ENCODE peak calls at places on chromosomes 1 and 21, in nine cellular contexts. One of them, this sample, is unnamed.

GRCh38 chr21:17911628-17912027 is 92.5 kb upstream of the C21orf91 start:
- DNase-seq in heart left ventricle: no peak
- DNase-seq in stomach: no peak
- DNase-seq in transverse colon: no peak
- DNase-seq in body of pancreas: no peak
- DNase-seq in K562: no peak
- DNase-seq in tibial nerve: no peak
- DNase-seq in esophagus muscularis mucosa: no peak
- DNase-seq in uterus: no peak
- DNase-seq in this sample: no peak

GRCh38 chr21:32359719-32360260 is 33.0 kb downstream of the URB1 start:
- DNase-seq in stomach: no peak
- DNase-seq in esophagus muscularis mucosa: no peak
- DNase-seq in K562: no peak
- DNase-seq in tibial nerve: no peak
- DNase-seq in transverse colon: no peak
- DNase-seq in heart left ventricle: no peak
- DNase-seq in body of pancreas: peak; percentile 10
- DNase-seq in uterus: no peak
- DNase-seq in this sample: no peak

GRCh38 chr1:101697057-101697456 is 299.7 kb downstream of the OLFM3 start:
- DNase-seq in esophagus muscularis mucosa: no peak
- DNase-seq in transverse colon: no peak
- DNase-seq in stomach: no peak
- DNase-seq in body of pancreas: no peak
- DNase-seq in tibial nerve: no peak
- DNase-seq in uterus: no peak
- DNase-seq in heart left ventricle: no peak
- DNase-seq in K562: no peak
- DNase-seq in this sample: no peak

GRCh38 chr1:216820345-216820744 is 97.1 kb upstream of the ESRRG start:
- DNase-seq in body of pancreas: no peak
- DNase-seq in K562: no peak
- DNase-seq in tibial nerve: no peak
- DNase-seq in esophagus muscularis mucosa: no peak
- DNase-seq in transverse colon: no peak
- DNase-seq in uterus: no peak
- DNase-seq in stomach: no peak
- DNase-seq in heart left ventricle: no peak
- DNase-seq in this sample: no peak

GRCh38 chr1:186330758-186331157 is 44.3 kb downstream of the TPR start:
- DNase-seq in esophagus muscularis mucosa: no peak
- DNase-seq in tibial nerve: no peak
- DNase-seq in K562: no peak
- DNase-seq in transverse colon: no peak
- DNase-seq in stomach: no peak
- DNase-seq in heart left ventricle: no peak
- DNase-seq in uterus: no peak
- DNase-seq in body of pancreas: no peak
- DNase-seq in this sample: no peak

GRCh38 chr1:64320470-64320869 is 117.0 kb downstream of the UBE2U start:
- DNase-seq in tibial nerve: no peak
- DNase-seq in heart left ventricle: no peak
- DNase-seq in transverse colon: no peak
- DNase-seq in body of pancreas: peak; percentile 7
- DNase-seq in K562: no peak
- DNase-seq in esophagus muscularis mucosa: no peak
- DNase-seq in stomach: no peak
- DNase-seq in uterus: no peak
- DNase-seq in this sample: no peak

GRCh38 chr1:149917590-149918144 is at the start of gene SV2A:
- DNase-seq in stomach: peak; percentile 29
- DNase-seq in heart left ventricle: no peak
- DNase-seq in body of pancreas: no peak
- DNase-seq in K562: no peak
- DNase-seq in esophagus muscularis mucosa: no peak
- DNase-seq in uterus: peak; percentile 66
- DNase-seq in tibial nerve: no peak
- DNase-seq in transverse colon: peak; percentile 53
- DNase-seq in this sample: no peak

GRCh38 chr21:25850126-25850831 is 115.5 kb downstream of the GABPA start:
- DNase-seq in stomach: no peak
- DNase-seq in uterus: no peak
- DNase-seq in body of pancreas: no peak
- DNase-seq in K562: no peak
- DNase-seq in tibial nerve: no peak
- DNase-seq in transverse colon: no peak
- DNase-seq in heart left ventricle: no peak
- DNase-seq in esophagus muscularis mucosa: no peak
- DNase-seq in this sample: no peak

GRCh38 chr1:236753554-236753953 is 41.5 kb upstream of the MTR start:
- DNase-seq in transverse colon: no peak
- DNase-seq in tibial nerve: no peak
- DNase-seq in body of pancreas: peak; percentile 21
- DNase-seq in uterus: no peak
- DNase-seq in heart left ventricle: no peak
- DNase-seq in stomach: no peak
- DNase-seq in K562: peak; percentile 35
- DNase-seq in esophagus muscularis mucosa: no peak
- DNase-seq in this sample: no peak

GRCh38 chr1:241167121-241167619 is 189.8 kb downstream of the RGS7 start:
- DNase-seq in K562: no peak
- DNase-seq in transverse colon: no peak
- DNase-seq in tibial nerve: no peak
- DNase-seq in esophagus muscularis mucosa: peak; percentile 21
- DNase-seq in stomach: no peak
- DNase-seq in heart left ventricle: no peak
- DNase-seq in body of pancreas: no peak
- DNase-seq in uterus: no peak
- DNase-seq in this sample: no peak

GRCh38 chr1:203361843-203362524 is 11.1 kb upstream of the FMOD start:
- DNase-seq in body of pancreas: no peak
- DNase-seq in stomach: no peak
- DNase-seq in uterus: no peak
- DNase-seq in K562: no peak
- DNase-seq in esophagus muscularis mucosa: no peak
- DNase-seq in tibial nerve: no peak
- DNase-seq in transverse colon: no peak
- DNase-seq in heart left ventricle: no peak
- DNase-seq in this sample: no peak

GRCh38 chr21:31566611-31567010 is 92.9 kb upstream of the SOD1 start:
- DNase-seq in transverse colon: no peak
- DNase-seq in tibial nerve: no peak
- DNase-seq in stomach: no peak
- DNase-seq in K562: no peak
- DNase-seq in heart left ventricle: no peak
- DNase-seq in uterus: no peak
- DNase-seq in esophagus muscularis mucosa: no peak
- DNase-seq in body of pancreas: no peak
- DNase-seq in this sample: no peak

DNA sequence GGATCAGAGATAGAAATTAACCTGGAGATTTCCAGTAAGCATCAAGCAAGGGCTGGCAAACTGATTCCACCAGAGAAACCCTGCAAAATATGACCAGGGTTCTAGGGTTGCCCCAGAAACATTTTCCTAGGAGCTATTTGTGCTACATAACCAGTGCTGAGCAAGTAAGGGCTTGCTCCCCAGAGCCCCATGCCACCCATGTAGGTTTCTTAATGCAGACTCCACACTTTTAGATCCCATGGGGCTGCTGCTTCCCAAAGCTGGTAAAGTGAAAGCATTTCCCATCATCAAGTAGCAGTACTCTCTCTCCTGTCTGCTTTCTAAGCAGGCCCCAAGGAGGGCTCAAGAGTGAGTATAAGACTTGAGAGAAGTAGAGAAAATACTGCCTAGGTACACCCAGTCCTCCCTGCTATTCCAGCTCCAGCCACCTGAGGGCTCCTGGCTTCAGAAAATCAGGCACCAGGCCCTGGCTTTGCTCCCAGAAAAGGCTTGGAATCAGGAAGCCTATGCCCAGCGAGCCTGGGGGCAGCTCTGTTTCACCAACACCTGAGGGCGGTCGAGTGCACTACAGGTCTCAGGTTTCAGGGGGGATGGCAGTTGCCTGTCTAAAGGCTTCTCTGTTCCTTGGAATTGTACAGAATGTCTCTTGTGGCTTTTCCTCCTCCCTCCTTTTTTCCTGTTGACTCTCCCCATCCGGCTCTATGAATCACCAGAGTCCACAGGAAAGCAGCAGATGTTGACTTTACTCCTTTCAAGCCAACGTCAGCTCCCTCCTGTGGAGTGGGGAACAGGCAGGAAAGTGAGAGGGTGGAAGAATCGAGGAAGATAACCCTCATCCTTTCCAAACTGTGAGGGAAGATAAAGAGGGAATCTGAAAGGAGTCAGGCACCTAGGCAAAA is 6.2 kb upstream of the ANKRD35 start:
- DNase-seq in tibial nerve: peak; percentile 99
- DNase-seq in uterus: peak; percentile 95
- DNase-seq in transverse colon: peak; percentile 94
- DNase-seq in stomach: peak; percentile 98
- DNase-seq in esophagus muscularis mucosa: peak; percentile 98
- DNase-seq in body of pancreas: peak; percentile 98
- DNase-seq in heart left ventricle: peak; percentile 95
- DNase-seq in K562: peak; percentile 87
- DNase-seq in this sample: peak; percentile 94
- TF ChIP-seq POLR2A in tibial nerve: peak; percentile 49
- TF ChIP-seq POLR2A in uterus: peak; percentile 32
- TF ChIP-seq POLR2A in transverse colon: peak; percentile 27
- TF ChIP-seq POLR2A in stomach: no peak
- TF ChIP-seq POLR2A in esophagus muscularis mucosa: no peak
- TF ChIP-seq POLR2A in body of pancreas: peak; percentile 53
- TF ChIP-seq POLR2A in heart left ventricle: no peak
- TF ChIP-seq POLR2A in K562: no peak
- TF ChIP-seq POLR2A in this sample: peak; percentile 37

GRCh38 chr1:182781849-182782586 is 7.6 kb upstream of the NPL start:
- DNase-seq in heart left ventricle: peak; percentile 78
- DNase-seq in esophagus muscularis mucosa: no peak
- DNase-seq in uterus: peak; percentile 40
- DNase-seq in stomach: peak; percentile 70
- DNase-seq in tibial nerve: peak; percentile 70
- DNase-seq in body of pancreas: peak; percentile 77
- DNase-seq in K562: peak; percentile 64
- DNase-seq in transverse colon: peak; percentile 66
- DNase-seq in this sample: peak; percentile 60

GRCh38 chr1:182783068-182783467 is 6.5 kb upstream of the NPL start:
- DNase-seq in K562: no peak
- DNase-seq in esophagus muscularis mucosa: no peak
- DNase-seq in transverse colon: no peak
- DNase-seq in body of pancreas: no peak
- DNase-seq in uterus: no peak
- DNase-seq in stomach: no peak
- DNase-seq in heart left ventricle: no peak
- DNase-seq in tibial nerve: no peak
- DNase-seq in this sample: no peak

GRCh38 chr1:182784556-182785171 is 4.9 kb upstream of the NPL start:
- DNase-seq in stomach: no peak
- DNase-seq in tibial nerve: peak; percentile 67
- DNase-seq in body of pancreas: peak; percentile 42
- DNase-seq in transverse colon: no peak
- DNase-seq in esophagus muscularis mucosa: no peak
- DNase-seq in heart left ventricle: no peak
- DNase-seq in uterus: no peak
- DNase-seq in K562: peak; percentile 28
- DNase-seq in this sample: no peak

GRCh38 chr1:182779530-182779929 is 10.0 kb upstream of the NPL start:
- DNase-seq in stomach: no peak
- DNase-seq in tibial nerve: no peak
- DNase-seq in body of pancreas: no peak
- DNase-seq in uterus: no peak
- DNase-seq in K562: no peak
- DNase-seq in heart left ventricle: no peak
- DNase-seq in transverse colon: no peak
- DNase-seq in esophagus muscularis mucosa: no peak
- DNase-seq in this sample: no peak

DNA sequence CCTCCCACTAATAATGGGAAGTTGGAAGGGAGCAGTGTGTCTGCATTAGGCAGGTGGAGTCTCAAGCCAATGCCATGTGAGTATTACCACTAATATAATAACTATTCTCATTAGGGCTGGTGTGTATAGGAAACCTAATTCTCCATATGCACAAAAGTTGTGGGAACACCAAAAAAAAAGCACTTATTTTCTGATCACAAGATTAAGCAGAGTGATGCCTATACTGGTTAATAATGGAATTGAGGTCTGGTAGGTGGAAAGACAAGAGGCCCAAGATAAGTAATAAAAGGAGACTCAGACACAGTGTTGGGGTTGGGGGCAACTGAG is 7.0 kb upstream of the NPL start:
- DNase-seq in body of pancreas: no peak
- DNase-seq in K562: no peak
- DNase-seq in uterus: no peak
- DNase-seq in heart left ventricle: no peak
- DNase-seq in transverse colon: no peak
- DNase-seq in esophagus muscularis mucosa: no peak
- DNase-seq in stomach: no peak
- DNase-seq in tibial nerve: no peak
- DNase-seq in this sample: no peak
- TF ChIP-seq CTCF in body of pancreas: no peak
- TF ChIP-seq CTCF in K562: no peak
- TF ChIP-seq CTCF in uterus: no peak
- TF ChIP-seq CTCF in heart left ventricle: no peak
- TF ChIP-seq CTCF in transverse colon: no peak
- TF ChIP-seq CTCF in esophagus muscularis mucosa: no peak
- TF ChIP-seq CTCF in stomach: no peak
- TF ChIP-seq CTCF in tibial nerve: no peak
- TF ChIP-seq CTCF in this sample: no peak

DNA sequence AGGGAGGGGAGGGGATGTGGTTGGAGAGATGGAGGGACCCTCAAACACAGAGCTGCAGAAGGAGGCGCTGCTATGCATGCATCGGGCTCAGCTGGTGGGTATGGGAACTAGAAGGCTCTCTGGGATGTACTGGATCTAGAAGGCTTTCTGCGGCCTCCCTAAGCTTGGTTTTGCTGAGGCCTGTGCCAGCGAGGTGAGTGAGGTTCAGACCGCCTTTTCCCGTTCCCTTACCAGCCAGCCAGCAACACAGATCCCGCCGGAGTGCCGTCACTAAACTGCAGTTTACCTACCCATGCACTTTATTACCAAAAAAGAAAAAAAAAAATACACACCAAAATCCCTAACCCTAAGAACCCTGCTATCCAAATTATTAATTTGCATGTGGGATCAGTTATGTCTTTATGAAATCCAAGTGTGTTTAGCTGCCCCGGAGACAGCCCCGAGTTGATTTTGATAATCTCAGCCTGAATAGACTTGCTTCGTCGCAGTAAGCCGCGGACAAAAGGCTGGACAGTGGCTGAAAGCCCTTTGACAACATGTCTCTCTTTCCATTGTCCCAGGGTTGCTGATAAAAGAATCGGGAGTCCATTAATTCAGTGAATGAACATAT is 180.3 kb downstream of the PRDM16 start:
- DNase-seq in esophagus muscularis mucosa: no peak
- DNase-seq in heart left ventricle: no peak
- DNase-seq in body of pancreas: no peak
- DNase-seq in stomach: no peak
- DNase-seq in tibial nerve: no peak
- DNase-seq in uterus: no peak
- DNase-seq in transverse colon: no peak
- DNase-seq in K562: no peak
- DNase-seq in this sample: no peak
- TF ChIP-seq POLR2A in esophagus muscularis mucosa: no peak
- TF ChIP-seq POLR2A in heart left ventricle: no peak
- TF ChIP-seq POLR2A in body of pancreas: no peak
- TF ChIP-seq POLR2A in stomach: no peak
- TF ChIP-seq POLR2A in tibial nerve: no peak
- TF ChIP-seq POLR2A in uterus: no peak
- TF ChIP-seq POLR2A in transverse colon: no peak
- TF ChIP-seq POLR2A in K562: no peak
- TF ChIP-seq POLR2A in this sample: no peak

GRCh38 chr1:94698759-94699502 is 121.2 kb upstream of the SLC44A3 start:
- DNase-seq in uterus: no peak
- DNase-seq in body of pancreas: no peak
- DNase-seq in heart left ventricle: no peak
- DNase-seq in K562: no peak
- DNase-seq in esophagus muscularis mucosa: no peak
- DNase-seq in transverse colon: no peak
- DNase-seq in stomach: no peak
- DNase-seq in tibial nerve: no peak
- DNase-seq in this sample: no peak
- TF ChIP-seq CTCF in uterus: no peak
- TF ChIP-seq CTCF in body of pancreas: no peak
- TF ChIP-seq CTCF in heart left ventricle: no peak
- TF ChIP-seq CTCF in K562: no peak
- TF ChIP-seq CTCF in esophagus muscularis mucosa: no peak
- TF ChIP-seq CTCF in transverse colon: no peak
- TF ChIP-seq CTCF in stomach: no peak
- TF ChIP-seq CTCF in tibial nerve: no peak
- TF ChIP-seq CTCF in this sample: no peak

This sample was measured in right lobe of liver.